ENCODE peak calls at places on chromosomes 12 and 14, in six cellular contexts. Q is K562, W is A549, R is HepG2, Y is endothelial cell of umbilical vein, G is GM12878. E is an unnamed sample.

GRCh38 chr14:37197421-37198272 is at the start of gene MIPOL1:
- DNase-seq in Q (peak), G (no peak), W (peak), Y (peak), R (peak), E (no peak)

GRCh38 chr14:50260072-50260471 is 28.7 kb upstream of the SOS2 start:
- DNase-seq in Q (no peak), Y (no peak), G (no peak), W (no peak), R (no peak), E (no peak)

GRCh38 chr12:121581681-121582439 is 1.0 kb upstream of the KDM2B start:
- DNase-seq in Q (no peak), W (no peak), Y (peak), G (no peak), R (no peak), E (peak)

GRCh38 chr12:116293687-116294463 is 16.4 kb upstream of the MED13L start:
- DNase-seq in R (no peak), Y (no peak), G (no peak), W (no peak), Q (no peak), E (no peak)

GRCh38 chr12:46209914-46210834 is 58.7 kb downstream of the SLC38A1 start:
- DNase-seq in W (no peak), R (peak), Q (no peak), Y (peak), G (peak), E (no peak)

GRCh38 chr12:131087991-131088700 is 134.4 kb downstream of the ADGRD1 start:
- DNase-seq in R (no peak), W (no peak), Y (no peak), G (no peak), Q (no peak), E (no peak)

GRCh38 chr14:93099187-93099586 is 16.5 kb downstream of the ITPK1 start:
- DNase-seq in Q (no peak), R (no peak), Y (no peak), W (no peak), G (no peak), E (no peak)

GRCh38 chr14:29743566-29743965 is 184.1 kb downstream of the PRKD1 start:
- DNase-seq in W (no peak), Q (no peak), R (no peak), Y (no peak), G (no peak), E (no peak)

GRCh38 chr14:99194136-99194535 is 77.9 kb downstream of the BCL11B start:
- DNase-seq in Y (no peak), Q (no peak), W (no peak), R (no peak), G (no peak), E (no peak)

GRCh38 chr14:68785817-68786490 is 6.9 kb downstream of the ZFP36L1 start:
- DNase-seq in W (peak), Q (peak), Y (peak), G (no peak), R (no peak), E (no peak)

GRCh38 chr14:87005336-87005735 is 987.6 kb downstream of the GALC start:
- DNase-seq in Q (no peak), G (no peak), Y (no peak), W (no peak), R (no peak), E (no peak)

GRCh38 chr14:23654231-23654630 is 18.1 kb downstream of the DHRS2 start:
- DNase-seq in Q (no peak), R (no peak), Y (no peak), W (no peak), G (no peak), E (no peak)

GRCh38 chr12:110705309-110705708 is 16.4 kb upstream of the HVCN1 start:
- DNase-seq in Y (no peak), R (no peak), G (no peak), W (no peak), Q (no peak), E (no peak)

GRCh38 chr12:28159688-28160087 is 30.6 kb upstream of the CCDC91 start:
- DNase-seq in W (no peak), Q (no peak), R (no peak), G (no peak), Y (no peak), E (no peak)

GRCh38 chr12:105960319-105961076 is 178.3 kb downstream of the NUAK1 start:
- DNase-seq in Q (no peak), G (no peak), R (no peak), Y (peak), W (peak), E (no peak)

GRCh38 chr12:131049569-131050339 is 96.0 kb downstream of the ADGRD1 start:
- DNase-seq in Y (no peak), Q (no peak), G (no peak), R (no peak), W (no peak), E (no peak)

GRCh38 chr12:78959556-78959955 is 95.0 kb downstream of the SYT1 start:
- DNase-seq in Y (peak), W (no peak), G (no peak), R (no peak), Q (no peak), E (no peak)

GRCh38 chr14:71309756-71310155 is 402.5 kb downstream of the PCNX1 start:
- DNase-seq in G (no peak), Y (no peak), W (no peak), Q (no peak), R (no peak), E (no peak)

GRCh38 chr12:55142896-55143870 is 17.0 kb downstream of the OR9K2 start:
- DNase-seq in G (no peak), W (peak), Q (peak), R (peak), Y (peak), E (peak)

GRCh38 chr12:121653999-121654398 is 15.5 kb downstream of the MORN3 start:
- DNase-seq in G (no peak), W (no peak), Y (no peak), R (no peak), Q (peak), E (peak)

GRCh38 chr14:93090826-93091583 is 24.7 kb downstream of the ITPK1 start:
- DNase-seq in G (no peak), R (no peak), Y (no peak), W (no peak), Q (no peak), E (no peak)

GRCh38 chr12:106985479-106985878 is 1.5 kb downstream of the MTERF2 start:
- DNase-seq in Q (peak), Y (no peak), R (peak), G (no peak), W (no peak), E (no peak)

GRCh38 chr12:55746913-55747231 is 4.0 kb downstream of the GDF11 start:
- DNase-seq in W (no peak), Y (no peak), G (no peak), Q (no peak), R (no peak), E (no peak)

GRCh38 chr12:51390457-51391046 is 654 bp downstream of the GALNT6 start:
- DNase-seq in W (no peak), R (no peak), G (no peak), Y (no peak), Q (no peak), E (peak)

GRCh38 chr12:51395283-51396230 is 4.4 kb upstream of the GALNT6 start:
- DNase-seq in Q (peak), W (no peak), R (no peak), Y (no peak), G (peak), E (peak)

GRCh38 chr12:51392556-51393237 is 1.5 kb upstream of the GALNT6 start:
- DNase-seq in G (no peak), W (no peak), Q (no peak), R (no peak), Y (peak), E (no peak)

GRCh38 chr12:51391047-51391837 is at the start of gene GALNT6:
- DNase-seq in Y (peak), Q (peak), G (no peak), W (no peak), R (no peak), E (peak)

GRCh38 chr12:51393676-51394545 is 2.7 kb upstream of the GALNT6 start:
- DNase-seq in W (no peak), Q (no peak), R (no peak), Y (peak), G (no peak), E (peak)
- H3K4me3 ChIP-seq in W (no peak), Q (no peak), R (no peak), Y (peak), G (peak), E (no peak)

DNA sequence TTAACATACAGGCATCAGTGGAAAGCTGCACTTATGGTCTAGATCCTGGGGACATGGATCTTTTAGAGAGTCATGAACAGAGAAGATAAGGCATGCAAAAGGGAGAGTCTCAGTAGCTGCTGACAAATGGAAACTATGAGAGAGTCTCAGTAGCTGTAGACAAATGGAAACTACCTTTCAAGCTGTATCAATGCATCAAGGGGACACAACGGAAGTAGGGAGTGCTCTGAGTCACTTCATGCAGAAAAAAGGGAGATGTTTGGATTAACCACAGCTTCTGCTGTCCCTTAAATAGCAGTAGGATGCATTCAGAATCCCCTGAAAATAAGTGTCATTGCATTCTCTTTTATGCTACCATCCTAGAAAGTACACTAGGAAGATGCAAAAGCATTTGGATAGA is 227.4 kb upstream of the LMO3 start:
- DNase-seq in Y (no peak), W (no peak), G (peak), Q (no peak), R (no peak), E (peak)
- TF ChIP-seq MYC in Y (no peak), W (no peak), G (no peak), Q (no peak), R (no peak), E (no peak)

GRCh38 chr12:94644622-94645021 is 5.7 kb downstream of the TMCC3 start:
- DNase-seq in W (no peak), Q (no peak), Y (peak), G (peak), R (no peak), E (peak)
- H3K4me3 ChIP-seq in W (no peak), Q (no peak), Y (peak), G (no peak), R (no peak), E (no peak)

DNA sequence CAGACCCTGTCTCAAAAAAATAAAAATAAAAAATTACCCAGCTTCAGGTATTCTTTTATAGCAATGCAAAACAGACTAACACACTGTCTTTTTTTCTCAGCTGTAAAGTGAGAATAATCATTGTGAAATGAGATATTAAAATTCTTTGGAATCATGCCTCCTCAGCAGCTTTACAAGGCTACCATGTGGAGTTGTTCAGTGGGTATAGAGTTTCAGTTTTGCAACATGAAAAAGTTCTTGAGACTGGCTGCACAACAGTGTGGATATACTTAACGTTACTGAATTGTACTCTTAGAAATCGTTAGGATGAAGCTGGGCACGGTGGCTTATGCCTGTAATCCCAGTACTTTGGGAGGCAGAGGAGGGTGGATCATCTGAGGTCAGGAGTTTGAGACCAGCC is 15.7 kb upstream of the MAPKAPK5 start:
- DNase-seq in Q (no peak), Y (no peak), G (no peak), R (no peak), W (no peak), E (no peak)
- TF ChIP-seq MYC in Q (no peak), Y (no peak), G (no peak), R (no peak), W (no peak), E (no peak)

DNA sequence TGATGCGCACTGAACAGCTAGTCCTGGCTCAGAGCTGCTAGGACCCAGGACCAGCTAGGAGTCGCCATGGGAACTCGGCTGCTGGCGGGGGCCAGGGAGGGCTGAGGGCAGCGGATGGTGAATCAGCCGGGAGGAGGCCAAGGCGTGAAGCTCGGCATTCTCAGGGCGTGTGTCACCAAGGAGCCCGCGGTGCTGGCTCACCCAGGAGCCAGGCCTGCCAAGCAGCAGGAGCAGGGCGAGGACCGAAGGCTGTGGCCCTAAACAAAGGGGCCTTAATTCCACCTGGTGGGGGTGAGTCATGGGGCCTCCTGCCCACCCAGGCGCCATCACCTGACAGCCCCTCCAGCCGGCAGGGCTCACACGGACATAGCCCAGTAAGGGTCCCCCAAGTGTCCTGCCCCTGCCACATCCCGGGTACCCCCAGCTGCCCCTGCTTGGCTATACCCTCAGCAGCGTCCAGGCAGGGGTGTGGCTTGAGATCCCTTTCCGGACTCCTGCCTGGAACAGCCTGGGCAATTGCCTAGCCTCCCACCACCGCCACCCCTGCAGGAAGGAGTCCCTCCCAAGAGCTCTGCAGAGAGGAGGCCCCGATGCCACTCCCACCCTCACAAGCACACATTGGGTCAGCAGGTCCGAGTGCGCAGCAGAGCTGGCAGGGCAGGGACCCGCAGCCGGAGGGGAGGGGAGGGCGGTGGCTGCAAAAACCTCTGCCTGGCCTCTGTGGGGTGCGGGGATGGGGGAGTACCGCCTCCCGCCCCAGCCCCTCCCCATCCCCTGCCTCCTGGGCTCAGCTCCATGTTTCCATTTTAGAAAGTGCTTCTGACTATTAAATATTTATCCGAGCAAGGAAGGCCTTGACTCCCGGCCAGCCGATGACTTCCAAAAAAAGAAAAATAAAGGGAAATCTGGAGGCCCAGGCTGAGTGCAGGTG is 4.7 kb downstream of the AHNAK2 start:
- DNase-seq in W (peak), Y (peak), G (no peak), Q (no peak), R (no peak), E (no peak)
- H3K4me3 ChIP-seq in W (peak), Y (no peak), G (no peak), Q (no peak), R (no peak), E (no peak)